ENCODE peak calls at places on chromosomes 1 and 21, in seven cellular contexts. K, X, V, E, A, L and N are unnamed samples. For H3K4me1, the result is how much of the 10 kb centered on the place peaks cover.

GRCh38 chr1:169624887-169625286 is 5.0 kb downstream of the SELP start:
- DNase-seq in V (no peak), K (no peak), A (no peak), L (no peak), X (no peak), E (no peak), N (no peak)

GRCh38 chr21:42269382-42269781 is 45.8 kb downstream of the TFF3 start:
- DNase-seq in K (no peak), E (no peak), A (no peak), L (no peak), X (peak), V (no peak), N (no peak)

GRCh38 chr1:153561401-153561985 is 4.2 kb downstream of the S100A2 start:
- DNase-seq in K (no peak), X (no peak), L (no peak), V (no peak), A (no peak), E (no peak), N (no peak)

GRCh38 chr1:84174051-84174556 is 30.0 kb downstream of the PRKACB start:
- DNase-seq in L (peak), X (no peak), V (no peak), K (no peak), A (no peak), E (peak), N (peak)

GRCh38 chr1:201713093-201713810 is 115.7 kb upstream of the IPO9 start:
- DNase-seq in E (peak), V (peak), X (peak), K (peak), A (peak), L (peak), N (peak)

GRCh38 chr1:242824435-242824834 is 299.9 kb upstream of the PLD5 start:
- DNase-seq in K (no peak), E (no peak), A (no peak), L (no peak), V (no peak), X (no peak), N (no peak)

GRCh38 chr21:42375141-42375905 is 9.0 kb upstream of the TFF1 start:
- DNase-seq in L (no peak), X (peak), A (peak), K (no peak), E (no peak), V (no peak), N (no peak)

GRCh38 chr1:213057264-213058059 is 6.4 kb downstream of the RPS6KC1 start:
- DNase-seq in L (no peak), V (no peak), X (no peak), A (no peak), K (no peak), E (no peak), N (no peak)

GRCh38 chr1:89632213-89633102 is 462 bp upstream of the LRRC8C start:
- DNase-seq in L (peak), V (peak), A (peak), E (peak), X (peak), K (peak), N (peak)

GRCh38 chr1:15152318-15153183 is 996 bp upstream of the TMEM51 start:
- DNase-seq in V (peak), L (peak), E (peak), X (peak), K (peak), A (peak), N (peak)

GRCh38 chr21:15449556-15449955 is 280.2 kb upstream of the USP25 start:
- DNase-seq in X (no peak), E (no peak), L (peak), K (no peak), A (no peak), V (no peak), N (no peak)

GRCh38 chr1:202861420-202862121 is 27.4 kb downstream of the RABIF start:
- DNase-seq in A (peak), E (peak), X (peak), K (peak), L (peak), V (peak), N (peak)

GRCh38 chr1:230073371-230074035 is 6.5 kb downstream of the GALNT2 start:
- DNase-seq in V (no peak), E (peak), X (no peak), L (peak), K (no peak), A (no peak), N (no peak)

GRCh38 chr1:209150114-209150513 is 433.4 kb upstream of the CAMK1G start:
- DNase-seq in A (no peak), X (no peak), K (no peak), E (peak), L (peak), V (no peak), N (peak)

GRCh38 chr1:107952989-107953388 is 12.0 kb downstream of the VAV3 start:
- DNase-seq in L (peak), K (no peak), X (no peak), E (no peak), A (no peak), V (no peak), N (peak)

GRCh38 chr1:76640092-76640491 is 227.2 kb upstream of the ST6GALNAC5 start:
- DNase-seq in K (no peak), X (no peak), E (peak), V (no peak), L (peak), A (no peak), N (no peak)

GRCh38 chr1:220918285-220918951 is 39.2 kb downstream of the HLX start:
- DNase-seq in L (no peak), X (no peak), E (no peak), A (no peak), V (no peak), K (no peak), N (no peak)

GRCh38 chr1:17186216-17186894 is 18.6 kb upstream of the PADI1 start:
- DNase-seq in E (no peak), L (no peak), V (no peak), A (no peak), X (no peak), K (no peak), N (no peak)

GRCh38 chr21:42836402-42836666 is 43.0 kb downstream of the WDR4 start:
- DNase-seq in L (no peak), V (no peak), K (no peak), A (peak), X (no peak), E (no peak), N (no peak)

GRCh38 chr1:221429262-221429661 is 312.6 kb downstream of the DUSP10 start:
- DNase-seq in K (no peak), X (no peak), E (peak), A (no peak), V (no peak), L (peak), N (no peak)

GRCh38 chr1:8154621-8155052 is 128.5 kb upstream of the ERRFI1 start:
- DNase-seq in A (no peak), V (no peak), X (no peak), K (no peak), L (peak), E (peak), N (no peak)

GRCh38 chr1:183783896-183784637 is 20.9 kb upstream of the RGL1 start:
- DNase-seq in X (no peak), K (no peak), V (peak), A (no peak), L (peak), E (peak), N (peak)

GRCh38 chr1:198680174-198680871 is 41.5 kb downstream of the PTPRC start:
- DNase-seq in L (no peak), E (no peak), A (no peak), K (no peak), X (no peak), V (no peak), N (no peak)

GRCh38 chr1:33429846-33430750 is 797 bp downstream of the PHC2 start:
- DNase-seq in V (peak), K (peak), A (no peak), E (no peak), X (peak), L (peak), N (peak)

GRCh38 chr1:14602131-14602530 is 3.6 kb downstream of the KAZN start:
- DNase-seq in V (peak), X (no peak), L (no peak), E (no peak), K (peak), A (peak), N (no peak)

GRCh38 chr1:245310605-245311531 is 156.1 kb downstream of the KIF26B start:
- DNase-seq in X (no peak), A (no peak), L (peak), V (no peak), E (no peak), K (no peak), N (no peak)

GRCh38 chr1:228152918-228153258 is 3.2 kb downstream of the GJC2 start:
- DNase-seq in A (no peak), X (peak), V (peak), L (no peak), K (no peak), E (no peak), N (no peak)

GRCh38 chr1:1275836-1276235 is 2.2 kb upstream of the UBE2J2 start:
- DNase-seq in X (no peak), K (no peak), L (peak), V (no peak), A (no peak), E (peak), N (no peak)

GRCh38 chr1:41805771-41806471 is 112.8 kb downstream of the HIVEP3 start:
- DNase-seq in A (no peak), E (no peak), L (no peak), X (no peak), K (no peak), V (no peak), N (no peak)

GRCh38 chr21:40671721-40672120 is 175.2 kb downstream of the DSCAM start:
- DNase-seq in L (no peak), V (no peak), X (no peak), E (no peak), A (no peak), K (no peak), N (no peak)

GRCh38 chr1:225350872-225351271 is 77.0 kb downstream of the LBR start:
- DNase-seq in E (no peak), A (no peak), K (no peak), V (no peak), L (no peak), X (no peak), N (no peak)

GRCh38 chr1:87806377-87807094 is 477.9 kb downstream of the LMO4 start:
- DNase-seq in E (no peak), V (no peak), X (no peak), K (no peak), A (no peak), L (no peak), N (no peak)

GRCh38 chr1:66490817-66491216 is 43.1 kb upstream of the SGIP1 start:
- DNase-seq in A (no peak), K (no peak), V (no peak), X (no peak), E (peak), L (peak), N (peak)

GRCh38 chr1:166948856-166949350 is 26.4 kb downstream of the ILDR2 start:
- DNase-seq in X (no peak), L (no peak), E (no peak), K (no peak), V (no peak), A (no peak), N (no peak)

GRCh38 chr21:44696572-44696971 is 400 bp upstream of the KRTAP10-12 start:
- DNase-seq in E (no peak), X (no peak), V (no peak), A (no peak), L (no peak), K (no peak), N (no peak)

GRCh38 chr1:208252126-208252853 is 8.1 kb upstream of the PLXNA2 start:
- DNase-seq in E (no peak), L (peak), X (no peak), V (peak), K (no peak), A (no peak), N (no peak)

GRCh38 chr1:53552981-53553733 is 94.0 kb downstream of the DMRTB1 start:
- DNase-seq in L (no peak), V (no peak), E (peak), X (peak), A (no peak), K (no peak), N (no peak)

GRCh38 chr1:2130156-2130555 is 64.4 kb downstream of the FAAP20 start:
- DNase-seq in E (no peak), L (no peak), V (no peak), A (no peak), K (no peak), X (no peak), N (no peak)

GRCh38 chr1:49048188-49048587 is 271.5 kb upstream of the BEND5 start:
- DNase-seq in A (no peak), E (no peak), K (no peak), L (no peak), V (no peak), X (no peak), N (no peak)

DNA sequence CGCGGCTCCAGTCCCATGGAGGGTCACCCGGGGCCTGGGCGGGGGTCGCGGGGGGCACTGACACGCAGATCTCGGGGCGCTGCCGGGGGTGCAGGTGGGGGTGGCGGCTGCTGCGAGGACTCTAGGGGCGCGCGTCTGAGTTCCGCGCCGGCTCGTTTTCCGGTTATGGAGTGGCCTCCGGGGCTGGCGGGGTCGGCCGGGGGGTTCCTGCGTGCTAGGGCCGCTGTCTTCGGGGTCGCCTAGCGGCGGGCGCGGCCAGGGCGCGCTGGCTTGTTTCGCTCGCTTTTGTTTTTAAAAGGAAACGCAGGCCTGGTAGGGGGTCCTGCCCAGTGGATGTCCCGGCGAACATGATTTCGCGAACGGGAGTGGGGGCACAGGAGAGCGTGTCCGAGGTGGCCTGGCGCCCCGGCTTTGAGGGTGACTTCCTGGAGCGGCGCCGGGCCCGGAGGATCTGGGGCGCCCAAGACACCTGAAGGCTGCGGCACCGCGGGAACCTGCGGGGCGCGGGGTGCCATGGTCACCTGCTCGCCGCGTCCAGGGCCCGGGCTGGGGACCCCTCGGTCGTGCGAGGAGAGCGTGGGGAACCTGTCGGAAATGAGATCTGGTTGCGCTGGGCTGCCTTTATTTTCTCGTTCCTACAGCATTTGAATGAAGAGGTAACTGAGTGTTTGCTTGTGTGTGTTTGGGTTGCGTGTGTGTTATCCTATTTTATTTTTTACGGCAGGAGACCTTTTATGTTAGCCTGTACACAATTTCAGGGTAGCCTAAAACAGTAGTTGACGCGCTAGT is 618 bp downstream of the ETS2 start:
- DNase-seq in V (no peak), X (peak), E (no peak), K (no peak), A (peak), L (no peak), N (no peak)
- H3K4me1 ChIP-seq in V (under half), X (under half), E (under half), K (under half), A (under half), L (under half), N (under half)

GRCh38 chr1:27144349-27144748 is 10.6 kb downstream of the SLC9A1 start:
- DNase-seq in X (no peak), E (no peak), K (no peak), A (peak), V (no peak), L (no peak), N (no peak)

GRCh38 chr1:27142464-27142863 is 12.5 kb downstream of the SLC9A1 start:
- DNase-seq in K (no peak), A (no peak), L (no peak), E (no peak), X (no peak), V (no peak), N (no peak)

GRCh38 chr1:27144920-27145661 is 9.8 kb downstream of the SLC9A1 start:
- DNase-seq in L (peak), X (no peak), K (no peak), E (peak), V (no peak), A (peak), N (no peak)

GRCh38 chr1:27141266-27142003 is 13.5 kb downstream of the SLC9A1 start:
- DNase-seq in V (no peak), L (no peak), A (peak), K (peak), X (no peak), E (no peak), N (no peak)

GRCh38 chr1:27143408-27143807 is 11.5 kb downstream of the SLC9A1 start:
- DNase-seq in L (peak), X (no peak), V (peak), E (peak), A (no peak), K (no peak), N (no peak)
- H3K4me1 ChIP-seq in L (under half), X (under half), V (under half), E (under half), A (under half), K (under half), N (under half)

GRCh38 chr1:164628758-164629157 is 69.8 kb downstream of the PBX1 start:
- DNase-seq in X (no peak), L (no peak), A (no peak), E (no peak), K (no peak), V (no peak), N (no peak)
- H3K4me1 ChIP-seq in X (under half), L (under half), A (under half), E (under half), K (under half), V (under half), N (under half)

GRCh38 chr1:111213412-111213811 is 13.0 kb upstream of the DENND2D start:
- DNase-seq in V (no peak), K (no peak), A (no peak), X (no peak), E (no peak), L (no peak), N (no peak)

GRCh38 chr1:111214086-111214801 is 13.3 kb upstream of the CHI3L2 start:
- DNase-seq in A (no peak), V (no peak), L (no peak), K (no peak), E (peak), X (no peak), N (no peak)

GRCh38 chr1:111209622-111210021 is 9.2 kb upstream of the DENND2D start:
- DNase-seq in A (no peak), L (no peak), E (no peak), K (no peak), X (no peak), V (no peak), N (no peak)

GRCh38 chr1:111214884-111215283 is 12.6 kb upstream of the CHI3L2 start:
- DNase-seq in K (no peak), A (no peak), E (no peak), V (no peak), L (no peak), X (no peak), N (no peak)

GRCh38 chr1:111212634-111213335 is 12.3 kb upstream of the DENND2D start:
- DNase-seq in E (no peak), K (no peak), L (no peak), V (no peak), A (no peak), X (no peak), N (no peak)
- H3K4me1 ChIP-seq in E (under half), K (under half), L (under half), V (under half), A (under half), X (under half), N (under half)

DNA sequence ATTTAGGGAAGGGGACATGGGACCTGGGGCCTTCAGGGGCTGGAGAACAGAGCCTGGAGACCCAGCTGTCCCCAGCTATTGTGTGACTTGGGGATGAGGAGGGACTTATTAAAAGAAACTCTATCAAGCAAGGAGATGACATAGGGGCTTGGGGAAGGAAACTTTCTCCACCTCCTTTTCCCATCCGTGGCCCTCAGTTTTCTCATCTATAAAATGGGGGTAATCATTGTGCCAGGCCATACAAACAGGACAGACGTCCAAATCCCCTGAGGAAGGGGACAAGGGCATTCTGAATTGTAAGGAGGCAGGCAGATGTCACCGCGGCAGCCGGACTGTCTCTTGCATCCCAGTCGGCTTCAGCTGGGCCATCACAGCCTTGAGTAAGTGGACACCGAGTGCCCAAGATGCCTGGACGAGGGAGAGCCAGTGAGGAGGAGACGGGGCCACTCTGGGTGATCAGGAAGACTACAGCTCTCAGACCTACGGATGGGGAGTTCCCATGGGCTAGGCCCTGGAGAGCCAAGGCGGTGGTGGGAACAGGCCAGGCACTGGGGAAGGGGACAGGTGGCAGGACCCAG is 1.9 kb downstream of the FBXO2 start:
- DNase-seq in E (no peak), X (no peak), V (no peak), L (no peak), K (no peak), A (no peak), N (no peak)
- H3K4me1 ChIP-seq in E (under half), X (under half), V (under half), L (under half), K (under half), A (under half), N (under half)

GRCh38 chr1:165903672-165904071 is 76.3 kb downstream of the UCK2 start:
- DNase-seq in V (no peak), E (peak), X (no peak), A (peak), K (no peak), L (peak), N (peak)
- H3K4me1 ChIP-seq in V (under half), E (under half), X (under half), A (under half), K (under half), L (under half), N (under half)